ENCODE peak calls at places on chromosome 2, in four cellular contexts. C is left kidney, Y is suprapubic skin, L is NCI-H1694. G is an unnamed sample.

GRCh38 chr2:101516833-101517690 is 42.1 kb upstream of the RFX8 start:
- DNase-seq in C (no peak), L (no peak), Y (no peak), G (peak)

GRCh38 chr2:84939426-84940087 is 31.4 kb upstream of the KCMF1 start:
- DNase-seq in C (no peak), Y (no peak), L (no peak), G (no peak)

GRCh38 chr2:20852670-20853069 is 29.8 kb upstream of the LDAH start:
- DNase-seq in C (no peak), Y (no peak), L (no peak), G (no peak)

GRCh38 chr2:160405077-160405865 is 88.3 kb downstream of the RBMS1 start:
- DNase-seq in C (no peak), Y (no peak), L (no peak), G (no peak)

GRCh38 chr2:29401994-29402393 is 286.8 kb downstream of the CLIP4 start:
- DNase-seq in L (peak), C (peak), Y (no peak), G (no peak)

GRCh38 chr2:216245391-216245790 is 126.9 kb downstream of the MARCHF4 start:
- DNase-seq in L (no peak), C (no peak), Y (no peak), G (no peak)

GRCh38 chr2:68196120-68196716 is 38.5 kb downstream of the PNO1 start:
- DNase-seq in C (peak), Y (no peak), L (peak), G (no peak)

GRCh38 chr2:28602751-28603639 is 107.1 kb downstream of the PLB1 start:
- DNase-seq in C (no peak), L (no peak), Y (no peak), G (no peak)